ENCODE peak calls at places on chromosomes 11 and 22, in five cellular contexts. E is adrenal gland, G is ovary, P is upper lobe of right lung, K is heart left ventricle. U is an unnamed sample.

GRCh38 chr11:124961972-124962609 is 8.1 kb downstream of the CCDC15 start:
- DNase-seq in K (no peak), G (no peak), P (no peak), E (no peak), U (peak)

GRCh38 chr22:44723801-44724200 is 21.8 kb downstream of the PRR5 start:
- DNase-seq in E (no peak), K (no peak), G (no peak), P (no peak), U (no peak)

GRCh38 chr22:50171319-50171964 is 911 bp downstream of the PANX2 start:
- DNase-seq in G (peak), P (no peak), K (no peak), E (no peak), U (no peak)

GRCh38 chr22:47296405-47297260 is 534.2 kb downstream of the TBC1D22A start:
- DNase-seq in E (no peak), P (no peak), G (no peak), K (no peak), U (no peak)

GRCh38 chr11:46235777-46236688 is 41.4 kb upstream of the CREB3L1 start:
- DNase-seq in P (no peak), G (no peak), E (no peak), K (no peak), U (no peak)

GRCh38 chr11:33659370-33660139 is 41.1 kb downstream of the C11orf91 start:
- DNase-seq in E (no peak), G (no peak), K (no peak), P (no peak), U (no peak)

GRCh38 chr11:82906236-82906635 is 4.7 kb downstream of the DDIAS start:
- DNase-seq in G (no peak), P (no peak), K (no peak), E (no peak), U (peak)

GRCh38 chr11:118448294-118448693 is 12.0 kb downstream of the KMT2A start:
- DNase-seq in E (no peak), G (no peak), K (no peak), P (no peak), U (no peak)

GRCh38 chr11:21174781-21175180 is 505.4 kb downstream of the NELL1 start:
- DNase-seq in K (no peak), E (no peak), G (no peak), P (no peak), U (no peak)

GRCh38 chr22:20009582-20010306 is 6.9 kb downstream of the ARVCF start:
- DNase-seq in G (no peak), K (no peak), P (no peak), E (no peak), U (no peak)

GRCh38 chr22:39240841-39241631 is 3.7 kb downstream of the PDGFB start:
- DNase-seq in G (no peak), P (no peak), E (peak), K (peak), U (no peak)

GRCh38 chr11:126917531-126918204 is 82.9 kb downstream of the KIRREL3 start:
- DNase-seq in K (no peak), P (no peak), E (no peak), G (no peak), U (peak)

GRCh38 chr22:29693151-29693550 is 26.7 kb upstream of the CABP7 start:
- DNase-seq in K (no peak), P (no peak), E (peak), G (no peak), U (no peak)

GRCh38 chr11:30567148-30567547 is 19.0 kb downstream of the MPPED2 start:
- DNase-seq in G (no peak), E (no peak), P (no peak), K (no peak), U (no peak)

GRCh38 chr11:13963949-13964770 is 1.6 kb downstream of the SPON1 start:
- DNase-seq in G (peak), E (peak), P (peak), K (peak), U (no peak)

GRCh38 chr11:100849009-100849913 is 162.2 kb downstream of the ARHGAP42 start:
- DNase-seq in K (no peak), P (no peak), G (no peak), E (no peak), U (peak)

GRCh38 chr11:26088391-26088790 is 243.5 kb upstream of the ANO3 start:
- DNase-seq in G (no peak), P (no peak), E (no peak), K (no peak), U (peak)

GRCh38 chr22:42919199-42919598 is 62.1 kb upstream of the ARFGAP3 start:
- DNase-seq in P (peak), E (peak), K (no peak), G (peak), U (no peak)

GRCh38 chr11:57345555-57346151 is 7.5 kb downstream of the P2RX3 start:
- DNase-seq in G (peak), P (peak), K (peak), E (peak), U (no peak)

GRCh38 chr11:17612221-17613188 is 65.4 kb downstream of the OTOG start:
- DNase-seq in P (no peak), K (no peak), G (no peak), E (peak), U (no peak)

GRCh38 chr11:128764617-128765095 is 70.8 kb downstream of the FLI1 start:
- DNase-seq in P (peak), K (no peak), G (no peak), E (no peak), U (no peak)

GRCh38 chr11:6526411-6527135 is 29.5 kb downstream of the DNHD1 start:
- DNase-seq in G (no peak), E (no peak), K (no peak), P (no peak), U (no peak)

GRCh38 chr11:12280199-12280837 is 97.1 kb upstream of the PARVA start:
- DNase-seq in E (no peak), G (no peak), K (no peak), P (no peak), U (no peak)

GRCh38 chr11:68999093-68999747 is 13.8 kb downstream of the MRGPRF start:
- DNase-seq in G (no peak), P (no peak), E (no peak), K (no peak), U (no peak)

GRCh38 chr11:9895016-9895415 is 231.1 kb downstream of the SWAP70 start:
- DNase-seq in G (no peak), K (no peak), E (no peak), P (no peak), U (peak)

GRCh38 chr11:117750357-117750756 is 46.7 kb downstream of the DSCAML1 start:
- DNase-seq in E (no peak), P (no peak), G (no peak), K (no peak), U (no peak)

GRCh38 chr11:2795491-2795991 is 90.0 kb downstream of the CDKN1C start:
- DNase-seq in E (peak), K (peak), G (peak), P (peak), U (no peak)

GRCh38 chr22:22099194-22099486 is 116.6 kb upstream of the TOP3B start:
- DNase-seq in G (no peak), K (no peak), P (no peak), E (no peak), U (no peak)

GRCh38 chr11:112831969-112832368 is 129.3 kb upstream of the NCAM1 start:
- DNase-seq in E (no peak), P (no peak), G (no peak), K (no peak), U (no peak)

GRCh38 chr22:46019351-46019750 is 42.4 kb upstream of the WNT7B start:
- DNase-seq in P (no peak), E (no peak), K (no peak), G (no peak), U (no peak)

GRCh38 chr11:79159657-79160450 is 281.0 kb downstream of the TENM4 start:
- DNase-seq in E (no peak), G (no peak), K (no peak), P (no peak), U (no peak)

GRCh38 chr22:29748248-29748893 is 18.4 kb downstream of the ZMAT5 start:
- DNase-seq in P (no peak), K (no peak), G (no peak), E (no peak), U (no peak)

GRCh38 chr11:118533769-118534729 is 3.1 kb downstream of the TMEM25 start:
- DNase-seq in K (no peak), G (no peak), E (no peak), P (no peak), U (no peak)

GRCh38 chr11:73226297-73227006 is 8.4 kb downstream of the P2RY2 start:
- DNase-seq in G (peak), K (peak), P (peak), E (peak), U (no peak)

GRCh38 chr22:26174280-26174679 is 5.0 kb downstream of the SEZ6L start:
- DNase-seq in P (no peak), G (no peak), E (peak), K (no peak), U (no peak)
- TF ChIP-seq CTCF in P (no peak), G (no peak), E (peak), K (no peak), U (peak)

GRCh38 chr22:32904044-32904443 is 102.5 kb downstream of the TIMP3 start:
- DNase-seq in G (no peak), P (no peak), K (peak), E (no peak), U (no peak)

GRCh38 chr22:32905400-32905799 is 103.9 kb downstream of the TIMP3 start:
- DNase-seq in E (peak), G (no peak), P (no peak), K (no peak), U (no peak)

GRCh38 chr22:32900856-32901255 is 99.4 kb downstream of the TIMP3 start:
- DNase-seq in E (no peak), P (no peak), G (no peak), K (no peak), U (no peak)

GRCh38 chr22:32897400-32897799 is 95.9 kb downstream of the TIMP3 start:
- DNase-seq in E (no peak), G (no peak), P (no peak), K (no peak), U (peak)

DNA sequence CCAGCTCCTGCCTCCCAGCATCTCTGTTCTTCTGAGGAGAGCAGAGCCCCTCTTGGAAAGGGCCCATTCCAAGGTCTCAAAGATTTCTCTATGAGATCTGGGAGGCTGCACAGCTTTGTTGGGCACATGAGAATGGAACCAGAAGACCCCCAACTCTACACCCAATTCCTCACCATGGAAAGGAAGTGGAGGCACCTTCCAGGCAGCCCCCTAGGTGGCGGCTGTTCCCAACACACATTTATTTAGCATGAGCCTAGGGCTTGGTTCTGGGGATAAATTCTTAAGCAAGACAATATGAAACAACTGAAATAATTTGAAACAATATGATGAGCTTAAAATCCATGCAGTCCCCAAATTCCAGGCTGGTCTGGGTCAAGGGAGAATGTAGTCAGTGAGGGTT is 100.4 kb downstream of the TIMP3 start:
- DNase-seq in G (no peak), K (no peak), E (no peak), P (no peak), U (no peak)
- H3K4me3 ChIP-seq in G (no peak), K (no peak), E (no peak), P (no peak), U (no peak)

GRCh38 chr11:66268953-66269906 is 791 bp downstream of the RAB1B start:
- DNase-seq in E (no peak), P (peak), K (no peak), G (no peak), U (no peak)
- TF ChIP-seq CTCF in E (peak), P (peak), K (peak), G (peak), U (peak)

DNA sequence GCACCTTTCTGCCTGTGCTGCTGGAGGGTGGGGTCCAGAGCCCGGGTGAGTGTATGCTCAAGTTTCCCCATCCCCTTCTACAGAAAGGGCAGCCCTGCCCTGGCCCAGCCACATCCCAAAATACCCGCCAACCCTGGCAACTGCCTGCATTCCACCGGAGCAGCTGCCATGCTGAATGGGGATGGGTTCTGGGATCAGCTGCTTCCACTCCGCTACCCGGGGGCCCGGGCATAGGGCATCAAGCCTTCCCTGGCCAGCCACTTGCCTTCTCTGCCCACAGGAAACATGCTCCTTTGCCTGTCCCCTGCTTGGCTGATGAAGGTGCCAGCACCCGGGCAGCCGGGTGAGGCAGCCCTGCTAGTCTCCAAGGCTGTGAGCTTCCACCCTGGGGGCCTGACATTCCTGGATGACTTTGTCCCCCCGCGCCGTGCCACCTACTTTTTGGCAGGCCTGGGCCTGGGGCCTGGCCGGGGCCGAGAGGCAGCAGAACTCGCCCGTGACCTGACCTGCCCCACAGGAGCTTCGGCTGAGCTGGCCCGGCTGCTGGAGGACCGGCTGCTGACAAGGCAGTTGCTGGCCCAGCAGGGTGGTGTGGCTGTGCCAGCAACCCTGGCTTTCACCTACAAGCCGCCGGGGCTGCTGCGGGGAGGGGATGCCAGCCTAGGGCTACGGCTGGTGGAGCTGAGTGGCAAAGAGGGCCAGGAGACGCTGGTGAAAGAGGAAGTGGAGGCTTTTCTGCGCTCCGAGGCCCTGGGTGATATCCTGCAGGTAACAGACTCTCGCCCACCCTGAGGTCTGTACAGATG is 3.2 kb downstream of the CARNS1 start:
- DNase-seq in P (no peak), K (peak), G (no peak), E (no peak), U (no peak)
- H3K4me3 ChIP-seq in P (no peak), K (no peak), G (no peak), E (no peak), U (no peak)

GRCh38 chr11:64803163-64803845 is at the start of gene MAP4K2:
- DNase-seq in P (peak), K (peak), E (peak), G (peak), U (peak)

GRCh38 chr11:64802370-64803162 is 448 bp downstream of the MAP4K2 start:
- DNase-seq in G (no peak), K (no peak), P (no peak), E (no peak), U (no peak)

GRCh38 chr11:64805481-64805880 is 2.5 kb upstream of the MAP4K2 start:
- DNase-seq in E (no peak), K (no peak), P (no peak), G (no peak), U (no peak)

GRCh38 chr11:64803846-64804345 is 882 bp upstream of the MAP4K2 start:
- DNase-seq in K (no peak), G (no peak), E (no peak), P (no peak), U (no peak)

GRCh38 chr11:64804346-64805210 is 1.6 kb upstream of the MAP4K2 start:
- DNase-seq in G (no peak), P (no peak), E (no peak), K (peak), U (no peak)
- TF ChIP-seq CTCF in G (no peak), P (no peak), E (no peak), K (no peak), U (no peak)

GRCh38 chr11:60498399-60498798 is 5.8 kb downstream of the MS4A12 start:
- DNase-seq in P (no peak), G (no peak), E (no peak), K (no peak), U (no peak)
- H3K4me3 ChIP-seq in P (no peak), G (no peak), E (no peak), K (no peak), U (no peak)